ENCODE peak calls at places on chromosomes 4 and X, in five cellular contexts. F, P, E, W and S are unnamed samples.
A peak's percentile ranks its signal among the peaks of the same experiment; 100 is the strongest.

GRCh38 chr4:13547563-13548041 is 3.3 kb upstream of the NKX3-2 start:
- DNase-seq in E (peak; percentile 86), P (no peak), F (no peak), W (no peak), S (no peak)

GRCh38 chr4:128675083-128675482 is 134.4 kb upstream of the JADE1 start:
- DNase-seq in P (no peak), E (no peak), W (no peak), F (no peak), S (no peak)

GRCh38 chr4:111542056-111542455 is 603.2 kb upstream of the FAM241A start:
- DNase-seq in W (no peak), E (no peak), F (no peak), P (peak; percentile 64), S (no peak)

GRCh38 chrX:314781-315595 is 3.6 kb downstream of the GTPBP6 start:
- DNase-seq in E (no peak), P (no peak), W (no peak), F (no peak), S (no peak)

GRCh38 chrX:28391528-28391927 is 195.7 kb upstream of the IL1RAPL1 start:
- DNase-seq in E (no peak), P (no peak), F (no peak), W (no peak), S (no peak)

GRCh38 chrX:29652484-29652883 is 562.9 kb upstream of the MAGEB2 start:
- DNase-seq in P (peak; percentile 74), F (no peak), W (no peak), E (no peak), S (no peak)

GRCh38 chr4:81751531-81752291 is 280.0 kb upstream of the RASGEF1B start:
- DNase-seq in F (no peak), E (no peak), P (no peak), W (no peak), S (no peak)

GRCh38 chrX:119655125-119655524 is 37.8 kb downstream of the SEPTIN6 start:
- DNase-seq in P (peak; percentile 73), F (no peak), E (no peak), W (peak; percentile 79), S (peak; percentile 17)

GRCh38 chr4:14708574-14708973 is 293.7 kb upstream of the CPEB2 start:
- DNase-seq in F (no peak), E (no peak), W (no peak), P (no peak), S (no peak)

GRCh38 chr4:7364979-7365378 is 69.8 kb downstream of the PSAPL1 start:
- DNase-seq in P (no peak), W (no peak), F (no peak), E (peak; percentile 7), S (no peak)

GRCh38 chr4:38677466-38677865 is 13.5 kb downstream of the KLF3 start:
- DNase-seq in F (no peak), P (no peak), E (no peak), W (no peak), S (no peak)

GRCh38 chr4:29805871-29806480 is 914.2 kb upstream of the PCDH7 start:
- DNase-seq in F (no peak), W (no peak), E (peak; percentile 42), P (no peak), S (no peak)

GRCh38 chr4:2248821-2249261 is 6.9 kb upstream of the HAUS3 start:
- DNase-seq in E (no peak), F (peak; percentile 84), W (peak; percentile 16), P (no peak), S (no peak)

GRCh38 chr4:100190643-100191600 is 654 bp upstream of the DDIT4L start:
- DNase-seq in E (peak; percentile 1), F (no peak), W (no peak), P (peak; percentile 71), S (no peak)

GRCh38 chrX:33041141-33041540 is 170.2 kb downstream of the DMD start:
- DNase-seq in W (no peak), E (no peak), F (no peak), P (no peak), S (no peak)

GRCh38 chr4:1559896-1560650 is 124.0 kb downstream of the FAM53A start:
- DNase-seq in F (no peak), E (no peak), P (no peak), W (no peak), S (no peak)

GRCh38 chr4:16259531-16260246 is 33.4 kb upstream of the TAPT1 start:
- DNase-seq in F (no peak), W (peak; percentile 47), P (peak; percentile 49), E (no peak), S (no peak)

GRCh38 chrX:20680998-20681397 is 414.3 kb upstream of the RPS6KA3 start:
- DNase-seq in E (no peak), W (no peak), F (no peak), P (peak; percentile 27), S (no peak)

GRCh38 chrX:123835661-123836371 is 24.0 kb upstream of the XIAP start:
- DNase-seq in P (peak; percentile 62), F (no peak), W (peak; percentile 32), E (no peak), S (peak; percentile 6)

GRCh38 chr4:168876106-168876505 is 133.9 kb downstream of the CBR4 start:
- DNase-seq in F (no peak), W (no peak), E (no peak), P (peak; percentile 42), S (no peak)

GRCh38 chr4:113444386-113444785 is 317.2 kb downstream of the CAMK2D start:
- DNase-seq in P (peak; percentile 79), E (no peak), W (no peak), F (no peak), S (peak; percentile 41)

GRCh38 chr4:182179105-182179504 is 64.1 kb upstream of the TENM3 start:
- DNase-seq in W (no peak), E (no peak), P (peak; percentile 79), F (no peak), S (peak; percentile 8)

GRCh38 chrX:47743504-47743903 is 84.5 kb upstream of the UXT start:
- DNase-seq in E (no peak), W (no peak), F (no peak), P (no peak), S (no peak)

GRCh38 chr4:53119685-53120084 is 246.2 kb downstream of the SCFD2 start:
- DNase-seq in W (no peak), E (no peak), P (peak; percentile 82), F (no peak), S (peak; percentile 46)

GRCh38 chrX:123920065-123920785 is 41.3 kb upstream of the STAG2 start:
- DNase-seq in P (peak; percentile 54), E (no peak), F (no peak), W (no peak), S (peak; percentile 2)

GRCh38 chrX:107448625-107449468 is 605 bp upstream of the FRMPD3 start:
- DNase-seq in P (peak; percentile 11), W (no peak), F (no peak), E (peak; percentile 46), S (no peak)

GRCh38 chr4:772118-772517 is 53.8 kb downstream of the CPLX1 start:
- DNase-seq in W (no peak), P (no peak), F (no peak), E (no peak), S (no peak)

GRCh38 chrX:74606799-74607198 is 7.6 kb downstream of the RLIM start:
- DNase-seq in W (no peak), P (no peak), F (no peak), E (no peak), S (no peak)

GRCh38 chrX:44088755-44089154 is 115.6 kb upstream of the NDP start:
- DNase-seq in E (no peak), F (no peak), P (peak; percentile 11), W (no peak), S (no peak)